ENCODE peak calls at places on chromosome 5, in five cellular contexts. L, A, M, H and B are unnamed samples. For H3K4me1, the result is how much of the 10 kb centered on the place peaks cover.

GRCh38 chr5:15621094-15621493 is 121.1 kb downstream of the FBXL7 start:
- DNase-seq in L (no peak), A (no peak), M (no peak), H (no peak), B (no peak)

GRCh38 chr5:10479226-10479721 is 37.6 kb downstream of the ROPN1L start:
- DNase-seq in L (no peak), A (no peak), M (peak), H (no peak), B (no peak)

GRCh38 chr5:36177715-36178556 is 26.0 kb downstream of the SKP2 start:
- DNase-seq in L (peak), A (no peak), M (no peak), H (no peak), B (no peak)

GRCh38 chr5:139747583-139748504 is 47.8 kb upstream of the PSD2 start:
- DNase-seq in L (peak), A (no peak), M (peak), H (no peak), B (no peak)

GRCh38 chr5:147560982-147561381 is 51.1 kb upstream of the DPYSL3 start:
- DNase-seq in L (no peak), A (no peak), M (no peak), H (no peak), B (no peak)

GRCh38 chr5:431001-431710 is 11.8 kb upstream of the EXOC3 start:
- DNase-seq in L (peak), A (no peak), M (peak), H (no peak), B (no peak)

GRCh38 chr5:147417133-147417813 is 92.6 kb downstream of the DPYSL3 start:
- DNase-seq in L (no peak), A (peak), M (peak), H (no peak), B (no peak)

GRCh38 chr5:176725521-176725920 is 78.2 kb downstream of the TSPAN17 start:
- DNase-seq in L (no peak), A (peak), M (peak), H (no peak), B (no peak)

GRCh38 chr5:143268388-143268787 is 135.1 kb downstream of the NR3C1 start:
- DNase-seq in L (no peak), A (no peak), M (no peak), H (no peak), B (no peak)

GRCh38 chr5:54360089-54360488 is 49.7 kb upstream of the ARL15 start:
- DNase-seq in L (no peak), A (no peak), M (no peak), H (no peak), B (no peak)

GRCh38 chr5:137486707-137487106 is 12.4 kb downstream of the SPOCK1 start:
- DNase-seq in L (no peak), A (no peak), M (no peak), H (no peak), B (no peak)

GRCh38 chr5:136810198-136810823 is 445.0 kb upstream of the TRPC7 start:
- DNase-seq in L (no peak), A (no peak), M (no peak), H (no peak), B (no peak)

GRCh38 chr5:53871050-53871449 is 310.6 kb downstream of the NDUFS4 start:
- DNase-seq in L (no peak), A (no peak), M (no peak), H (no peak), B (no peak)

GRCh38 chr5:154211611-154212390 is 21.3 kb downstream of the GALNT10 start:
- DNase-seq in L (no peak), A (no peak), M (no peak), H (no peak), B (no peak)

GRCh38 chr5:10788358-10788757 is 27.3 kb upstream of the DAP start:
- DNase-seq in L (no peak), A (no peak), M (no peak), H (no peak), B (no peak)

GRCh38 chr5:34534237-34535108 is 121.7 kb upstream of the RAI14 start:
- DNase-seq in L (no peak), A (no peak), M (no peak), H (no peak), B (no peak)

GRCh38 chr5:106843812-106844416 is 826.8 kb downstream of the EFNA5 start:
- DNase-seq in L (no peak), A (no peak), M (no peak), H (no peak), B (no peak)

GRCh38 chr5:64214152-64214551 is 48.5 kb downstream of the RNF180 start:
- DNase-seq in L (no peak), A (no peak), M (no peak), H (no peak), B (no peak)

GRCh38 chr5:59769832-59770231 is 123.7 kb downstream of the PDE4D start:
- DNase-seq in L (no peak), A (no peak), M (no peak), H (no peak), B (no peak)

GRCh38 chr5:39427225-39427624 is 2.4 kb upstream of the DAB2 start:
- DNase-seq in L (no peak), A (no peak), M (no peak), H (no peak), B (no peak)

GRCh38 chr5:98588225-98588624 is 185.2 kb upstream of the RGMB start:
- DNase-seq in L (no peak), A (no peak), M (no peak), H (no peak), B (no peak)

GRCh38 chr5:115849258-115849798 is 7.6 kb downstream of the AP3S1 start:
- DNase-seq in L (no peak), A (no peak), M (no peak), H (no peak), B (no peak)

GRCh38 chr5:169706758-169707450 is 69.8 kb downstream of the DOCK2 start:
- DNase-seq in L (no peak), A (no peak), M (no peak), H (no peak), B (no peak)

GRCh38 chr5:169707714-169708113 is 70.6 kb downstream of the DOCK2 start:
- DNase-seq in L (no peak), A (no peak), M (no peak), H (no peak), B (no peak)

GRCh38 chr5:169706070-169706469 is 69.0 kb downstream of the DOCK2 start:
- DNase-seq in L (no peak), A (no peak), M (no peak), H (no peak), B (no peak)

GRCh38 chr5:169703803-169704202 is 66.7 kb downstream of the DOCK2 start:
- DNase-seq in L (no peak), A (no peak), M (no peak), H (no peak), B (no peak)

GRCh38 chr5:169705322-169705721 is 68.2 kb downstream of the DOCK2 start:
- DNase-seq in L (no peak), A (no peak), M (no peak), H (no peak), B (no peak)
- H3K27ac ChIP-seq in L (no peak), A (no peak), M (no peak), H (no peak), B (no peak)

GRCh38 chr5:14177651-14178050 is 34.5 kb downstream of the TRIO start:
- DNase-seq in L (no peak), A (no peak), M (no peak), H (no peak), B (no peak)
- H3K4me1 ChIP-seq in L (under half), A (under half), M (half or more), H (under half), B (under half)

DNA sequence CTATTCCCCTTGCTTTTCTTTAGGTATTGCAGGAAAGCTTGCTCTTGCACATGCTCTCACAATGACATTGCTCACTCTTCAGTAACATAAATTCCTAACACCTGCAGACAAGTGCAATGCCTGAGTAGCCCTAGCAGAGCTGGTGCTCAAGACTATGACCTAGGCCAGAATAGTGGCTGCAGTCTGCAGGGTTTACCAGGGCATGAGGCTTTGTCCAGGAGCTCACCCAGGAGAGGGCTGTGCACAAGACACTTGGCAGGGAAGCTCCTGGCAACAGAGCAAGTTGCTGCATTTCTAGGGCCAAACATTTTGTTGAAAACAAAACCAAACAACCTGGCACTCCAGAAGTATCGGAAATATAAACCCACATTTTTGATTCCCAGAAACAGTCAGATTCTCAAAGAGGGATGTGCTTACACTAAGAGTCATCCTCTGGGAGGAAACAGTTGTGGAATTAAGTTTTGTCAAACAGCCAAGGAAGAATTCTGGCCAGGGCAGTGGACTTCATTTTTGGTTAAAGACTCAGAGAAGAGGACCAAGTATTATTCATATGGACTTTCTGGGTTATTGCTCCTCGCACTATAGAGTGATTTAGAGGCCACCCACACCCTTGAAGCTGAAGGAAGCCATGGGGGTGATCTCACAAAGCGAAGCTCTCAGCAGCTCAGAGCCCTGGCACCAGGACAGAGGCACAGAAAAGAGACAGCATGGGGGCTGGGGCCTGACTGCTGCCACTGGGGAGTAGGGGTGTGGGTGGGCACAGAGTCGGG is 44.9 kb downstream of the MACROH2A1 start:
- DNase-seq in L (no peak), A (no peak), M (no peak), H (no peak), B (no peak)
- TF ChIP-seq POLR2AphosphoS5 in L (peak), A (no peak), M (peak), H (no peak), B (no peak)

DNA sequence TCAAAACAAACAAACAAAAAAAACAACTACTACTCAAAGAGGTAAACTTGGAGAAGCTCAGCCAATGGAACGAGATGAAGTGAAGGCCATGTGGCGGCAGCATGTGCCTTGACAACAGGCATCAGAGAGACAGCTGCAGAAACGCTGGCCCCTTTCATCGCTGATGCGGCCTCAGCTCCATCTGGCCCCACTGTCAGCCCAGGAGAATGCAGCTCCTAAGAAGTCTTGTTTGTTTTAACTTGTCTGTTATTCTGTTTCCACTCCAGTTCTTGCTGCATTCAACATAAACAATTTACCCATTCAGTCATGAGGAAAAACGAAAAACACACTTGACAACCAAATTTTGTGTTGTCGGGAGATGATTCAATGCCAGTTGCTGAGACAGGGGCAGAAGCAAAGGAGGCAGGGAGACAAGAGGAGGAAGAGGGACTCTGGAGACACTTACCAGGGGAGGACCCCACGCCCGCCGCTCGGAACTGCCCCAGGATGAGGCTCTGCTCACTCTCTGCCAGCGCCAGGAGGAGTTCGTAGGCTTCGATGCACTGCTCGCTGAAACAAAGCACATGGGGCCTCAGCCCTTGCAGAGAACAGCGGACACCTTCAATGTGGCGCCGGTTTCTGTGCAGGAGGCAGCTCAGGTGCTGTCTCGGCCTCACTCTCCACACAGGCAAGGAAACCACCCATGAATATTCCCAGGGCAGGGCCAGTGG is 91.2 kb downstream of the DCP2 start:
- DNase-seq in L (no peak), A (no peak), M (no peak), H (no peak), B (no peak)
- H3K27ac ChIP-seq in L (no peak), A (no peak), M (no peak), H (no peak), B (no peak)